ENCODE peak calls at places on chromosomes 11 and 22, in seven cellular contexts. S is fibroblast of mammary gland, C is colonic mucosa, Z is osteoblast, M is pancreas, L is AG04449, I is tibial artery. G is an unnamed sample.
A peak's percentile ranks its signal among the peaks of the same experiment; 100 is the strongest.

GRCh38 chr11:103920449-103920848 is 116.0 kb upstream of the DDI1 start:
- DNase-seq in S (peak; percentile 47), C (no peak), Z (no peak), M (no peak), L (no peak), I (no peak), G (no peak)

GRCh38 chr11:9858822-9859221 is 194.9 kb downstream of the SWAP70 start:
- DNase-seq in S (no peak), C (no peak), Z (no peak), M (no peak), L (no peak), I (no peak), G (no peak)

GRCh38 chr11:128643661-128644060 is 50.2 kb upstream of the FLI1 start:
- DNase-seq in S (no peak), C (no peak), Z (no peak), M (no peak), L (no peak), I (no peak), G (no peak)

GRCh38 chr22:28217277-28217676 is 298.2 kb upstream of the PITPNB start:
- DNase-seq in S (no peak), C (no peak), Z (no peak), M (no peak), L (no peak), I (no peak), G (no peak)

GRCh38 chr11:111086058-111086457 is 159.5 kb upstream of the POU2AF2 start:
- DNase-seq in S (no peak), C (no peak), Z (no peak), M (no peak), L (no peak), I (no peak), G (no peak)

GRCh38 chr11:872799-873198 is 30.1 kb downstream of the TSPAN4 start:
- DNase-seq in S (no peak), C (no peak), Z (no peak), M (no peak), L (no peak), I (no peak), G (no peak)

GRCh38 chr11:7348432-7349298 is 97.0 kb downstream of the SYT9 start:
- DNase-seq in S (peak; percentile 2), C (no peak), Z (no peak), M (no peak), L (no peak), I (no peak), G (peak; percentile 21)

GRCh38 chr11:127345819-127346459 is 345.4 kb upstream of the KIRREL3 start:
- DNase-seq in S (peak; percentile 19), C (no peak), Z (peak; percentile 60), M (peak; percentile 15), L (no peak), I (no peak), G (peak; percentile 4)

GRCh38 chr22:36610567-36610966 is 81.6 kb upstream of the EIF3D start:
- DNase-seq in S (no peak), C (no peak), Z (no peak), M (peak; percentile 39), L (no peak), I (no peak), G (no peak)

GRCh38 chr22:38549106-38549884 is 20.7 kb downstream of the DMC1 start:
- DNase-seq in S (no peak), C (no peak), Z (no peak), M (no peak), L (no peak), I (no peak), G (no peak)

GRCh38 chr11:112322173-112322813 is 61.6 kb upstream of the PLET1 start:
- DNase-seq in S (no peak), C (no peak), Z (no peak), M (no peak), L (no peak), I (no peak), G (no peak)

GRCh38 chr11:117443269-117444186 is 115.9 kb downstream of the CEP164 start:
- DNase-seq in S (peak; percentile 24), C (peak; percentile 27), Z (peak; percentile 94), M (peak; percentile 48), L (no peak), I (peak; percentile 38), G (no peak)

GRCh38 chr22:19989725-19990067 is 26.9 kb downstream of the ARVCF start:
- DNase-seq in S (no peak), C (no peak), Z (peak; percentile 79), M (no peak), L (no peak), I (no peak), G (no peak)

GRCh38 chr11:43579171-43579918 is 101.2 kb upstream of the HSD17B12 start:
- DNase-seq in S (peak; percentile 39), C (no peak), Z (peak; percentile 92), M (no peak), L (no peak), I (no peak), G (no peak)

GRCh38 chr11:121194731-121195596 is 93.9 kb downstream of the TECTA start:
- DNase-seq in S (peak; percentile 65), C (peak; percentile 62), Z (peak; percentile 86), M (no peak), L (peak; percentile 10), I (peak; percentile 41), G (peak; percentile 54)

GRCh38 chr11:63212742-63213141 is 30.7 kb downstream of the SLC22A25 start:
- DNase-seq in S (peak; percentile 16), C (no peak), Z (peak; percentile 48), M (no peak), L (no peak), I (no peak), G (peak; percentile 1)

GRCh38 chr11:21975242-21975641 is 217.6 kb upstream of the ANO5 start:
- DNase-seq in S (no peak), C (no peak), Z (no peak), M (no peak), L (no peak), I (no peak), G (no peak)

GRCh38 chr11:2869561-2870427 is 15.8 kb downstream of the CDKN1C start:
- DNase-seq in S (no peak), C (no peak), Z (no peak), M (no peak), L (no peak), I (no peak), G (no peak)

GRCh38 chr22:27065259-27065658 is 407.9 kb downstream of the MIAT start:
- DNase-seq in S (no peak), C (no peak), Z (no peak), M (no peak), L (no peak), I (no peak), G (no peak)

GRCh38 chr22:29617922-29618629 is 14.6 kb downstream of the NF2 start:
- DNase-seq in S (no peak), C (no peak), Z (no peak), M (no peak), L (no peak), I (no peak), G (no peak)

GRCh38 chr11:27770576-27770975 is 70.3 kb upstream of the BDNF start:
- DNase-seq in S (no peak), C (no peak), Z (no peak), M (no peak), L (no peak), I (no peak), G (no peak)

GRCh38 chr11:44876923-44877322 is 73.8 kb downstream of the TP53I11 start:
- DNase-seq in S (no peak), C (no peak), Z (peak; percentile 49), M (no peak), L (no peak), I (no peak), G (no peak)

GRCh38 chr11:61497876-61498275 is 10.7 kb upstream of the LRRC10B start:
- DNase-seq in S (no peak), C (no peak), Z (peak; percentile 83), M (no peak), L (no peak), I (no peak), G (no peak)

GRCh38 chr22:35219012-35219411 is 38.3 kb upstream of the HMGXB4 start:
- DNase-seq in S (peak; percentile 65), C (no peak), Z (peak; percentile 78), M (no peak), L (peak; percentile 52), I (no peak), G (no peak)

GRCh38 chr22:50524664-50525103 is 714 bp downstream of the SCO2 start:
- DNase-seq in S (no peak), C (peak; percentile 83), Z (no peak), M (no peak), L (no peak), I (no peak), G (no peak)
- H3K4me3 ChIP-seq in S (peak overlapping the region; percentile 66), C (peak overlapping the region; percentile 85), Z (peak overlapping the region; percentile 86), M (peak overlapping the region; percentile 72), L (peak overlapping the region; percentile 80), I (peak overlapping the region; percentile 77), G (peak overlapping the region; percentile 78)

DNA sequence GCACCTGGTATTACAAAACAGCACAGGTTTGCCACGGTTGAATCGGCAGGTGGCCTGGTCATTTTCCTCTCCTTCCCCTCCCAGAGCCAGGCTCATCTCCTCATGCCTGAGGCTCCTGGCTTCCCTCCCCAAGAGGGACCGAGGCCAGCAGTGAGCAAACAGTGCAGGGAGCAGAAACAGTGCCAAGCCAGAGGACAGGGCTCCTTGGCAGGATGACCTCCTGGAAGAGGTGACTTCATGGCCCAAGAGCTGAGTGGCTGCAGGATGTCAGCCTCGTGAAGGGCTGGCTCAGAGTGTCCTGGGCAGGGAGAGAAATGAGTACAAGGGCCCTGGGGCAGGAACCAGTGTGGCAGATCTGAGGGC is 22.8 kb upstream of the PPFIA1 start:
- DNase-seq in S (no peak), C (no peak), Z (peak; percentile 86), M (no peak), L (no peak), I (no peak), G (no peak)
- TF ChIP-seq CTCF in S (no peak), C (no peak), Z (no peak), M (no peak), L (no peak), I (no peak), G (no peak)

DNA sequence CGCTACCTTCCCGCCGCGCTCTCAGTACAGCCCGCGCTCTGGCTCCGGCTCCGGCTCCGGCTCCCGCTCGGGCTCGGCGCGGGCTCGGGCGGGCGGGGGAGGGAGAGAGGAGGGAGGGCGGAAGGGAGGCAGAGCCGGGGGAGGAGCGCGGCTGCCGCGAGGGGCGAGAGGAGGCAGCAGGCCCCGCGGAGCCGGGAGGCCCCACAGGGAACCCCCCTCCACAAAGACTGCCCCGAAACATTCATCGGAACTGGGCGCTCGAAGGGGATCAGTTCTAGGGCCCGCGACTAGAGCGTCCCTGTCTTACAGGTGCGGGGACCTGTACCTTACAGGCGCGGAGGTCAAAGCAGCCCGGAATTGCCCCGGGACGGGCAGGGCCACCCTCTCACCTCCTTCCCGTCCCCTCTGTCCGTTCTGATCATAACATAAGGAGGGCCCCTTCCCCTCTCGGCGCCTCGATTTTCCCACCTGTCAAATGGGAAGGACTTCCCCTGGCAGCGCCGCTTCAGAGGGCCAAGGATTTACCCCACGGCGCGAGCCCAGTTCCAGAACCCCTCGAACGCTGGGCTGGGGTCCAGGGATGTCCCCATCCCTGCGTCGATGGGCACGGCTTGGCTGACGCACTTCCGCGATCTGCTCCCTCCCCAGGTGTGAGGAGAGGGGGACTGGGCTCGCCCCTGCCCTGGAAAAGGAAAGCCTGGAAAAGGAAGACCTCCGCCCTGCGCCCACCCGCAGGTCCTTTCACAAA is at the start of gene SHISA8:
- DNase-seq in S (no peak), C (peak; percentile 58), Z (peak; percentile 95), M (peak; percentile 41), L (no peak), I (no peak), G (no peak)
- H3K4me3 ChIP-seq in S (no peak within 1 kb of the TSS), C (peak within 1 kb of the TSS; percentile 34), Z (no peak within 1 kb of the TSS), M (peak within 1 kb of the TSS; percentile 34), L (no peak within 1 kb of the TSS), I (peak within 1 kb of the TSS; percentile 48), G (no peak within 1 kb of the TSS)

GRCh38 chr22:49764151-49764581 is 63.5 kb downstream of the BRD1 start:
- DNase-seq in S (peak; percentile 28), C (no peak), Z (peak; percentile 67), M (peak; percentile 5), L (no peak), I (no peak), G (no peak)
- TF ChIP-seq CTCF in S (no peak), C (no peak), Z (no peak), M (no peak), L (no peak), I (no peak), G (no peak)

G was measured in HFF-Myc.